ENCODE peak calls at places on chromosomes 16 and 17, in eight cellular contexts. Z, T, F, I, N, C, D and V are unnamed samples.

GRCh38 chr17:82866521-82867214 is 26.8 kb upstream of the ZNF750 start:
- DNase-seq in D (no peak), Z (no peak), F (no peak), N (no peak), T (no peak), I (no peak), C (peak; percentile 87), V (no peak)

GRCh38 chr16:1772362-1772907 is at the start of gene EME2:
- DNase-seq in C (no peak), I (no peak), T (no peak), N (peak; percentile 16), Z (no peak), D (no peak), F (peak; percentile 70), V (peak; percentile 63)

GRCh38 chr17:54899721-54900456 is 763 bp upstream of the TOM1L1 start:
- DNase-seq in C (no peak), N (peak; percentile 27), D (no peak), F (peak; percentile 50), T (peak; percentile 29), I (no peak), Z (no peak), V (no peak)

GRCh38 chr17:42798011-42798382 is 507 bp downstream of the COA3 start:
- DNase-seq in I (no peak), D (no peak), T (no peak), F (no peak), N (no peak), Z (no peak), C (no peak), V (no peak)

GRCh38 chr16:20704281-20704680 is 6.8 kb upstream of the ACSM1 start:
- DNase-seq in F (no peak), C (peak; percentile 8), D (no peak), Z (no peak), T (no peak), I (no peak), N (peak; percentile 43), V (no peak)

GRCh38 chr16:4414187-4414909 is 2.0 kb downstream of the CORO7 start:
- DNase-seq in I (no peak), Z (no peak), N (no peak), C (no peak), D (peak; percentile 98), F (no peak), T (no peak), V (no peak)

GRCh38 chr17:20852541-20853370 is 190.1 kb downstream of the USP22 start:
- DNase-seq in C (no peak), Z (no peak), N (no peak), I (no peak), T (no peak), F (no peak), D (no peak), V (peak; percentile 79)

GRCh38 chr16:23500866-23501234 is 9.4 kb downstream of the GGA2 start:
- DNase-seq in D (no peak), I (no peak), N (no peak), F (no peak), T (no peak), Z (no peak), C (no peak), V (no peak)

GRCh38 chr16:81752225-81752875 is 26.7 kb upstream of the PLCG2 start:
- DNase-seq in N (no peak), Z (no peak), I (no peak), C (no peak), F (peak; percentile 84), T (no peak), D (peak; percentile 72), V (peak; percentile 98)

GRCh38 chr16:57265850-57266530 is 18.5 kb downstream of the PLLP start:
- DNase-seq in D (no peak), Z (no peak), T (no peak), N (no peak), I (no peak), F (peak; percentile 74), C (peak; percentile 83), V (no peak)

GRCh38 chr17:6452471-6453266 is 8.4 kb downstream of the PIMREG start:
- DNase-seq in D (no peak), N (no peak), F (no peak), Z (no peak), I (no peak), C (no peak), T (no peak), V (no peak)

GRCh38 chr16:25374556-25374955 is 116.9 kb upstream of the ZKSCAN2 start:
- DNase-seq in F (no peak), Z (no peak), C (no peak), T (no peak), N (no peak), D (no peak), I (no peak), V (no peak)

GRCh38 chr16:12757546-12757945 is 46.1 kb downstream of the CPPED1 start:
- DNase-seq in I (no peak), D (no peak), F (no peak), T (no peak), Z (no peak), N (no peak), C (peak; percentile 6), V (no peak)

DNA sequence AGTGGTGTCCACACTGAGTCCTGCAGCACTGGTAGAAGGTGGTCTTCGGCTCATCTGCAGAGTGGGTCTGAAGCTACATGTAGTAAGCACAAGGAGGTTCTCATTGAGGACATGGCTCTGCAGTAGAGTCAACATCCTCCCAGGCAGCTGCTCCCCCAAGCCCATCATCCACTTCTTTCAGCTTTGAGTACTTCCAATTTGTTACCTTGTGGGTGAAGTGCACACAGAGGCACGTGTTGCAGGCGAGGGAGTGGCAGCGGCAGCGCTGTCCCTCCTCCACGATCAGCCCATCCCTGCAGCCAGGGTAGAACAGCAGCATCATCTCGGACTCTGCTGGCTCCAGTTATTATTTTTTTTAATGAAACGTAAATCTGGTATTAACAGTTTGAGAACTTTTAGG is 1.8 kb upstream of the SSTR2 start:
- DNase-seq in F (no peak), C (no peak), Z (no peak), N (no peak), I (no peak), D (no peak), T (no peak), V (no peak)
- TF ChIP-seq MAX in F (no peak), C (no peak), Z (no peak), N (no peak), I (no peak), D (no peak), T (no peak), V (no peak)

DNA sequence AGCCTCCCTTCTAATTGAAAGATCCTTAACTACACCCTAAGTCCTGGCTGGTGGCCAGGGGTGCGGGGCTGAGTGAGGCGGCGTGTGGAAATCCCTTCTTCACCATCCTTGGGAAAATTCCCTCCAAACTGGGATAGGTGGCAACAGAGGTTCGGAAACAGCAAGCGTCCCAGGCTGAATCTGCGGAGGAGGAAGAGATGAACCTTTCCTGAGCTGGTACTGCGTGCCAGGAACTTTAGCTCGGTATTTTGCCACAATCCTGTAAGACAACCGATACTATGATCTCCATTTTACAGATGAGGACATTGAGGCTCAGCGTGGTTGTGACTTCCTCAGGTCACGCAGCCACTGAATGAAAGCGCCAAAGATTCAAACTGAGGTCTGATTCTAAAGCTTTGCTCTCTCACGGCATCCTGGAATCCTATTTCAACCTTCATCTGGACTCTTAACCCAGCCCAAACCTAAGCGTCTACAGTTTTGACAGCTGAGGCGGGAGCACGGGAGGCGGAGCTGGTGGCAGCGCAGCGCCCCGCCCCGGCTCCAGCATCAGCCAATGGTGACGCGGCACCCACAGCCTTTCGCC is 570 bp upstream of the CYLD start:
- DNase-seq in N (no peak), I (no peak), F (no peak), C (no peak), Z (no peak), D (no peak), T (no peak), V (no peak)
- TF ChIP-seq POLR2A in N (no peak), I (no peak), F (no peak), C (no peak), Z (no peak), D (no peak), T (no peak), V (no peak)

GRCh38 chr16:46853713-46854443 is 22.9 kb upstream of the C16orf87 start:
- DNase-seq in C (peak; percentile 71), F (peak; percentile 75), Z (peak; percentile 75), T (peak; percentile 70), D (no peak), N (peak; percentile 81), I (peak; percentile 50), V (peak; percentile 82)
- TF ChIP-seq CTCF in C (peak; percentile 81), F (peak; percentile 89), Z (peak; percentile 93), T (peak; percentile 79), D (peak; percentile 87), N (peak; percentile 99), I (peak; percentile 80), V (peak; percentile 97)

GRCh38 chr17:73432624-73433190 is 120.9 kb upstream of the CDC42EP4 start:
- DNase-seq in N (no peak), F (no peak), I (no peak), Z (no peak), C (no peak), D (no peak), T (no peak), V (no peak)

GRCh38 chr17:73429440-73430164 is 117.8 kb upstream of the CDC42EP4 start:
- DNase-seq in D (peak; percentile 7), I (peak; percentile 62), F (peak; percentile 85), T (peak; percentile 46), N (peak; percentile 59), Z (peak; percentile 97), C (peak; percentile 58), V (peak; percentile 81)

GRCh38 chr17:73431401-73432205 is 119.8 kb upstream of the CDC42EP4 start:
- DNase-seq in N (no peak), C (no peak), T (no peak), Z (no peak), D (no peak), I (no peak), F (no peak), V (no peak)

GRCh38 chr17:73430165-73430680 is 118.4 kb upstream of the CDC42EP4 start:
- DNase-seq in T (no peak), I (no peak), C (no peak), D (no peak), N (no peak), F (no peak), Z (no peak), V (peak; percentile 32)

DNA sequence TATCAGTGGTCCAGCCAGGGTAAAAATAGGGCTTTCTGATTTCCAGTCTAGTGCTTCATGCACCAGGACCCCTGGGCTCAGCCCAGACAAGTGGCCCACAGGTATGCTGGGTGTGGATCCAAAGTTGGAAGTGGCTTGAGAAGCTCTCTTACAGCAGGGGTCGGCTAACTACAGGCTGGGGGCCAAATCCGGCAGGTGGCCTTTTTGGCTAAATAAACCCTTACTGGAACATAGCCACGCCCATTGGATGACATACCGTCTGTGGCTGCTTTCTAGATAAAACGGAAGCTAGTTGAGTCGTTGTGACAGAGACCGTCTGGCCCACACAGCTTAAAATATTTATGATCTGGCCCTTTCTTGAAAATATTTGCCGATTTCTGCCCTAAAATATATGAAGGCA is 119.0 kb upstream of the CDC42EP4 start:
- DNase-seq in C (no peak), T (no peak), I (no peak), Z (no peak), F (no peak), D (no peak), N (no peak), V (peak; percentile 57)
- TF ChIP-seq MAX in C (no peak), T (no peak), I (no peak), Z (no peak), F (no peak), D (no peak), N (no peak), V (no peak)